ENCODE peak calls at places on chromosome 11, in six cellular contexts. P, Z, T, H, R and U are unnamed samples.

GRCh38 chr11:31236052-31236652 is 133.4 kb downstream of the DCDC1 start:
- DNase-seq in P (no peak), Z (no peak), T (no peak), H (no peak), R (no peak), U (no peak)

GRCh38 chr11:77450227-77450626 is 23.7 kb downstream of the PAK1 start:
- DNase-seq in P (no peak), Z (no peak), T (no peak), H (no peak), R (no peak), U (no peak)

GRCh38 chr11:68940651-68941323 is 37.1 kb downstream of the IGHMBP2 start:
- DNase-seq in P (no peak), Z (no peak), T (no peak), H (no peak), R (no peak), U (no peak)

GRCh38 chr11:64677441-64678023 is 45.5 kb downstream of the NRXN2 start:
- DNase-seq in P (no peak), Z (no peak), T (no peak), H (no peak), R (no peak), U (no peak)

GRCh38 chr11:75311858-75312288 is 39.6 kb downstream of the ARRB1 start:
- DNase-seq in P (no peak), Z (peak; percentile 91), T (peak; percentile 67), H (peak; percentile 54), R (no peak), U (peak; percentile 90)

GRCh38 chr11:8586805-8587204 is 7.2 kb downstream of the STK33 start:
- DNase-seq in P (no peak), Z (no peak), T (no peak), H (no peak), R (no peak), U (no peak)

GRCh38 chr11:108561535-108561991 is 32.0 kb downstream of the EXPH5 start:
- DNase-seq in P (no peak), Z (no peak), T (no peak), H (no peak), R (no peak), U (no peak)

GRCh38 chr11:9219115-9219514 is 46.0 kb downstream of the DENND5A start:
- DNase-seq in P (no peak), Z (no peak), T (no peak), H (no peak), R (no peak), U (no peak)

GRCh38 chr11:85772700-85773099 is 38.2 kb downstream of the SYTL2 start:
- DNase-seq in P (no peak), Z (no peak), T (no peak), H (no peak), R (no peak), U (no peak)

GRCh38 chr11:12376259-12376971 is 956 bp upstream of the PARVA start:
- DNase-seq in P (no peak), Z (peak; percentile 93), T (no peak), H (no peak), R (no peak), U (no peak)

GRCh38 chr11:2294340-2295290 is 7.1 kb downstream of the C11orf21 start:
- DNase-seq in P (no peak), Z (peak; percentile 50), T (peak; percentile 19), H (no peak), R (peak; percentile 46), U (peak; percentile 51)

GRCh38 chr11:19723572-19724342 is 11.1 kb downstream of the NAV2 start:
- DNase-seq in P (no peak), Z (peak; percentile 84), T (no peak), H (peak; percentile 85), R (no peak), U (no peak)

GRCh38 chr11:64224891-64225607 is 937 bp downstream of the TRPT1 start:
- DNase-seq in P (peak; percentile 27), Z (peak; percentile 70), T (no peak), H (peak; percentile 33), R (no peak), U (no peak)

GRCh38 chr11:98289592-98289991 is 731.2 kb upstream of the CNTN5 start:
- DNase-seq in P (no peak), Z (no peak), T (no peak), H (no peak), R (no peak), U (no peak)

GRCh38 chr11:17865765-17866428 is 131.3 kb downstream of the KCNC1 start:
- DNase-seq in P (no peak), Z (no peak), T (no peak), H (no peak), R (no peak), U (no peak)

GRCh38 chr11:43579171-43579918 is 101.2 kb upstream of the HSD17B12 start:
- DNase-seq in P (peak; percentile 51), Z (no peak), T (no peak), H (peak; percentile 78), R (no peak), U (no peak)

GRCh38 chr11:1832989-1833365 is 1.8 kb upstream of the SYT8 start:
- DNase-seq in P (no peak), Z (no peak), T (no peak), H (no peak), R (no peak), U (peak; percentile 66)

GRCh38 chr11:85316967-85317366 is 310.2 kb downstream of the DLG2 start:
- DNase-seq in P (no peak), Z (no peak), T (no peak), H (no peak), R (no peak), U (no peak)

GRCh38 chr11:118687906-118688305 is 8.5 kb upstream of the TREH start:
- DNase-seq in P (no peak), Z (no peak), T (no peak), H (no peak), R (no peak), U (no peak)

GRCh38 chr11:68855205-68855978 is 13.7 kb upstream of the CPT1A start:
- DNase-seq in P (no peak), Z (no peak), T (no peak), H (peak; percentile 75), R (no peak), U (no peak)

GRCh38 chr11:118806400-118806799 is 15.4 kb upstream of the DDX6 start:
- DNase-seq in P (no peak), Z (no peak), T (no peak), H (no peak), R (no peak), U (no peak)

GRCh38 chr11:15815246-15816209 is 540.8 kb downstream of the SOX6 start:
- DNase-seq in P (no peak), Z (no peak), T (no peak), H (no peak), R (no peak), U (no peak)

GRCh38 chr11:10922944-10923343 is 65.1 kb upstream of the ZBED5 start:
- DNase-seq in P (no peak), Z (no peak), T (no peak), H (no peak), R (no peak), U (no peak)
- TF ChIP-seq POLR2AphosphoS5 in P (no peak), Z (peak; percentile 59), T (no peak), H (no peak), R (no peak), U (no peak)

DNA sequence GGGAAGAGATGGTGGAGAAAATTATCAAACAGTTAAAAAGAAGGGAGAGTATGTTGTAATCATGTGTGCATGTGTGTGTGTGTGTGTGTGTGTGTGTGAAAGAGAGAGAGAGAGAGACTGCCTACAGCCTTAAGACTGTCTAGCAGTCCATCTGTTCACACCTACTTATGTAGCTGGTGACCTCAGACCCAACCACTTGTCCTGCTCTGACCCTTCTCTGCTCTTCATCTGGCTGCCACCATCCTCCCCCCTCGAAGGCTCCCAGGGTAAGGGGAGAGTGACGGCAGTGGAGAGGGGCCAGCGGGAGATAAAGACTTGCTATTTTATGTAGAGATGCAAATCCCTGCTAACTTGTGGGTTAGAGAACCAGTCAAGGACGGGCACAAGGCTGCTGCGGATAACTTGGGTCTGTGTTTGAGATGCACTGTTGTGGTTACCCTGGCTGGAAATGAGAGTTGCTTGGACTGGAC is 24.9 kb upstream of the GRAMD1B start:
- DNase-seq in P (no peak), Z (no peak), T (no peak), H (no peak), R (no peak), U (no peak)
- H3K4me1 ChIP-seq in P (no peaks in the 10 kb centered on the region), Z (no peaks in the 10 kb centered on the region), T (peaks cover 21% of the 10 kb centered on the region), H (no peaks in the 10 kb centered on the region), R (no peaks in the 10 kb centered on the region), U (peaks cover 4% of the 10 kb centered on the region)

GRCh38 chr11:123251656-123252344 is 56.8 kb upstream of the CLMP start:
- DNase-seq in P (no peak), Z (peak; percentile 89), T (no peak), H (no peak), R (no peak), U (no peak)
- TF ChIP-seq POLR2AphosphoS5 in P (no peak), Z (no peak), T (no peak), H (no peak), R (no peak), U (no peak)

GRCh38 chr11:620935-621814 is 3.6 kb downstream of the CDHR5 start:
- DNase-seq in P (no peak), Z (peak; percentile 64), T (no peak), H (no peak), R (no peak), U (no peak)
- H3K4me1 ChIP-seq in P (peaks cover 3% of the 10 kb centered on the region), Z (peaks cover 6% of the 10 kb centered on the region), T (peaks cover 25% of the 10 kb centered on the region), H (no peaks in the 10 kb centered on the region), R (no peaks in the 10 kb centered on the region), U (peaks cover 3% of the 10 kb centered on the region)

GRCh38 chr11:35270342-35270741 is 131.4 kb downstream of the CD44 start:
- DNase-seq in P (no peak), Z (no peak), T (no peak), H (no peak), R (no peak), U (no peak)

GRCh38 chr11:35275808-35276170 is 136.8 kb downstream of the CD44 start:
- DNase-seq in P (no peak), Z (no peak), T (no peak), H (no peak), R (no peak), U (no peak)

GRCh38 chr11:35271031-35271430 is 132.1 kb downstream of the CD44 start:
- DNase-seq in P (no peak), Z (no peak), T (no peak), H (no peak), R (no peak), U (no peak)

GRCh38 chr11:35274909-35275807 is 136.2 kb downstream of the CD44 start:
- DNase-seq in P (no peak), Z (peak; percentile 70), T (peak; percentile 89), H (no peak), R (peak; percentile 81), U (peak; percentile 79)

GRCh38 chr11:35272391-35272821 is 133.4 kb downstream of the CD44 start:
- DNase-seq in P (no peak), Z (no peak), T (no peak), H (no peak), R (no peak), U (no peak)
- TF ChIP-seq POLR2AphosphoS5 in P (no peak), Z (no peak), T (no peak), H (no peak), R (no peak), U (no peak)

DNA sequence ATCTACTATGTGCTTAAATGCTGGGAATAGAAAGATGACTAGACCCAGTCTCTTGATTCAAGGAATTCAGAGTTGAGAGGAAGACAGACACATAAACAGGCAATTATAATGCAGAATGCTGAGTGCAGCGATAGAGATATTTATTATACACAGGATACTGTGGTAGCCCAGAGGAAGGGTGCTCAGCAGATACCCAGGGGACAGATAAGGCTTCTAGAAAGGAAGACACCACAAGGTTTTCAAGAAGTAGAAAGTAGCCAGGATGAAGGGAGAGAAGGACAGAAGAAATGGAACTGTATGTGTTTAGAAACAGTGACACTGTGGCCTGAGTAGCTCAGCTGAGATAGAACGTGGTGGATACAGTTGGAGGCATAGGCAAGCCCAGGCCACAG is 79.4 kb upstream of the NNMT start:
- DNase-seq in P (peak; percentile 32), Z (no peak), T (no peak), H (no peak), R (no peak), U (no peak)
- H3K4me1 ChIP-seq in P (peaks cover 73% of the 10 kb centered on the region), Z (peaks cover 48% of the 10 kb centered on the region), T (peaks cover 73% of the 10 kb centered on the region), H (no peaks in the 10 kb centered on the region), R (no peaks in the 10 kb centered on the region), U (peaks cover 35% of the 10 kb centered on the region)